ENCODE peak calls at places on chromosomes 2 and 18, in five cellular contexts. R, F, K, U and Y are unnamed samples.

GRCh38 chr2:69718338-69718965 is 23.5 kb upstream of the ANXA4 start:
- DNase-seq in R (no peak), F (no peak), K (no peak), U (no peak), Y (no peak)

GRCh38 chr2:8405334-8405733 is 276.5 kb upstream of the ID2 start:
- DNase-seq in R (no peak), F (no peak), K (no peak), U (no peak), Y (no peak)

GRCh38 chr2:239201531-239201876 is 199.3 kb downstream of the HDAC4 start:
- DNase-seq in R (no peak), F (no peak), K (no peak), U (peak), Y (no peak)

GRCh38 chr2:163652741-163653140 is 83.1 kb downstream of the FIGN start:
- DNase-seq in R (no peak), F (no peak), K (no peak), U (no peak), Y (no peak)

GRCh38 chr2:30862054-30862651 is 54.9 kb upstream of the CAPN13 start:
- DNase-seq in R (peak), F (peak), K (peak), U (no peak), Y (no peak)

GRCh38 chr2:158664987-158665386 is 130.1 kb upstream of the DAPL1 start:
- DNase-seq in R (no peak), F (no peak), K (no peak), U (no peak), Y (no peak)

GRCh38 chr2:5740073-5740472 is 47.9 kb downstream of the SOX11 start:
- DNase-seq in R (no peak), F (no peak), K (no peak), U (no peak), Y (no peak)

GRCh38 chr2:100964706-100965269 is 37.3 kb upstream of the RPL31 start:
- DNase-seq in R (no peak), F (no peak), K (no peak), U (no peak), Y (no peak)

GRCh38 chr18:75760208-75760607 is 332.7 kb upstream of the SMIM21 start:
- DNase-seq in R (no peak), F (no peak), K (no peak), U (no peak), Y (no peak)

GRCh38 chr2:78070693-78071092 is 548.5 kb upstream of the LRRTM4 start:
- DNase-seq in R (no peak), F (no peak), K (no peak), U (no peak), Y (no peak)

GRCh38 chr2:74953796-74954499 is 4.5 kb upstream of the POLE4 start:
- DNase-seq in R (no peak), F (no peak), K (no peak), U (no peak), Y (no peak)

GRCh38 chr2:69715964-69716363 is 26.0 kb upstream of the ANXA4 start:
- DNase-seq in R (no peak), F (no peak), K (no peak), U (no peak), Y (no peak)

GRCh38 chr2:223762853-223763252 is 74.5 kb downstream of the AP1S3 start:
- DNase-seq in R (no peak), F (no peak), K (peak), U (no peak), Y (no peak)

GRCh38 chr18:14189858-14190257 is 57.6 kb upstream of the ZNF519 start:
- DNase-seq in R (no peak), F (peak), K (no peak), U (no peak), Y (no peak)

GRCh38 chr18:27363918-27364317 is 178.8 kb upstream of the CHST9 start:
- DNase-seq in R (no peak), F (no peak), K (peak), U (no peak), Y (no peak)

GRCh38 chr2:67952066-67952465 is 110.7 kb downstream of the C1D start:
- DNase-seq in R (no peak), F (no peak), K (no peak), U (no peak), Y (no peak)

GRCh38 chr2:240985881-240986786 is 12.3 kb upstream of the SNED1 start:
- DNase-seq in R (no peak), F (no peak), K (no peak), U (no peak), Y (no peak)

GRCh38 chr18:68221116-68221724 is 493.7 kb downstream of the TMX3 start:
- DNase-seq in R (no peak), F (no peak), K (no peak), U (no peak), Y (no peak)

GRCh38 chr18:3119401-3120323 is 100.1 kb downstream of the MYOM1 start:
- DNase-seq in R (no peak), F (no peak), K (no peak), U (no peak), Y (no peak)